ENCODE peak calls at places on chromosomes 7 and 10, in seven cellular contexts. G is caudate nucleus; D is IMR-90; K is DMS 273 treated with DMSO at 0.1 percent for 48 hours; Q is stimulated activated CD4-positive, alpha-beta T cell treated with anti-CD3 and anti-CD28 coated beads, Interleukin-1b, Interleukin-23, amount 100 ng/mL, for 24 hours; Z is HTR-8/SVneo; T is effector memory CD4-positive, alpha-beta T cell. R is an unnamed sample.

GRCh38 chr7:140048989-140049338 is 13.8 kb downstream of the PARP12 start:
- DNase-seq in D (no peak), Z (no peak), Q (no peak), T (no peak), G (no peak), K (no peak), R (no peak)

GRCh38 chr10:126497672-126498071 is 109.4 kb upstream of the ADAM12 start:
- DNase-seq in G (no peak), Q (no peak), D (no peak), T (no peak), Z (no peak), K (no peak), R (no peak)

GRCh38 chr10:61902448-61903183 is 1.1 kb downstream of the ARID5B start:
- DNase-seq in Q (no peak), T (peak), G (peak), D (peak), K (no peak), Z (peak), R (peak)

GRCh38 chr10:110824152-110824441 is 47.6 kb upstream of the PDCD4 start:
- DNase-seq in G (no peak), Z (no peak), D (no peak), K (no peak), Q (no peak), T (no peak), R (no peak)

GRCh38 chr10:131931981-131932380 is 31.2 kb downstream of the PPP2R2D start:
- DNase-seq in T (no peak), K (no peak), Z (no peak), Q (no peak), G (no peak), D (no peak), R (no peak)

GRCh38 chr10:43076876-43077420 is at the start of gene RET:
- DNase-seq in Q (peak), D (no peak), G (no peak), Z (no peak), T (no peak), K (no peak), R (no peak)

GRCh38 chr10:60123172-60123571 is 216.8 kb upstream of the CCDC6 start:
- DNase-seq in D (peak), Z (no peak), K (no peak), G (no peak), Q (no peak), T (no peak), R (no peak)

GRCh38 chr10:82288461-82288881 is 413.5 kb downstream of the NRG3 start:
- DNase-seq in T (no peak), Z (no peak), K (no peak), D (no peak), G (no peak), Q (no peak), R (no peak)

GRCh38 chr7:72196176-72196575 is 216.0 kb downstream of the CALN1 start:
- DNase-seq in Q (no peak), K (no peak), G (no peak), Z (no peak), T (no peak), D (no peak), R (no peak)

GRCh38 chr7:76333388-76334101 is 25.2 kb downstream of the YWHAG start:
- DNase-seq in D (no peak), T (no peak), Z (no peak), K (no peak), Q (no peak), G (no peak), R (no peak)

GRCh38 chr10:642186-642890 is 47.1 kb downstream of the DIP2C start:
- DNase-seq in K (no peak), Q (no peak), Z (no peak), T (no peak), D (no peak), G (no peak), R (no peak)

GRCh38 chr7:65475734-65476319 is 102.2 kb downstream of the ZNF92 start:
- DNase-seq in D (no peak), G (no peak), T (no peak), K (no peak), Z (no peak), Q (no peak), R (no peak)

GRCh38 chr7:27210441-27211083 is 10.7 kb upstream of the HOXA13 start:
- DNase-seq in K (no peak), G (no peak), Q (no peak), T (no peak), Z (no peak), D (peak), R (no peak)

GRCh38 chr7:91325731-91326130 is 61.5 kb downstream of the FZD1 start:
- DNase-seq in Q (no peak), T (no peak), Z (no peak), D (no peak), G (no peak), K (no peak), R (no peak)

GRCh38 chr7:22601812-22602568 is 102.0 kb upstream of the STEAP1B start:
- DNase-seq in Q (no peak), Z (no peak), K (no peak), G (no peak), T (no peak), D (peak), R (no peak)

GRCh38 chr10:46547331-46547880 is 9.1 kb downstream of the GPRIN2 start:
- DNase-seq in T (no peak), D (no peak), K (no peak), Z (no peak), Q (no peak), G (no peak), R (no peak)

GRCh38 chr10:16565604-16566003 is 43.9 kb upstream of the C1QL3 start:
- DNase-seq in T (no peak), Z (no peak), Q (no peak), K (no peak), G (no peak), D (no peak), R (no peak)

GRCh38 chr7:115410427-115410805 is 488.5 kb downstream of the MDFIC start:
- DNase-seq in Q (no peak), G (no peak), T (no peak), Z (no peak), D (no peak), K (no peak), R (no peak)

GRCh38 chr7:27775772-27776171 is 35.8 kb downstream of the TAX1BP1 start:
- DNase-seq in Z (no peak), D (no peak), T (no peak), G (no peak), K (no peak), Q (no peak), R (no peak)

GRCh38 chr7:51665045-51665785 is 348.6 kb upstream of the COBL start:
- DNase-seq in G (no peak), K (no peak), Z (no peak), T (no peak), Q (no peak), D (no peak), R (no peak)